ENCODE peak calls at places on chromosomes 12 and 14, in eight cellular contexts. V is PC-3, Q is GM12865, T is astrocyte of the spinal cord, R is pancreas, O is adrenal gland, H is psoas muscle, N is HFF-Myc. G is an unnamed sample.

GRCh38 chr14:66493750-66494149 is 7.6 kb downstream of the CCDC196 start:
- DNase-seq in N (no peak), Q (no peak), T (no peak), R (no peak), V (no peak), O (no peak), H (no peak), G (no peak)

GRCh38 chr12:17818931-17819330 is 271.1 kb downstream of the RERGL start:
- DNase-seq in N (no peak), O (no peak), V (no peak), T (no peak), R (no peak), Q (no peak), H (no peak), G (no peak)

GRCh38 chr14:75658957-75659356 is 1.7 kb downstream of the ERG28 start:
- DNase-seq in T (no peak), O (no peak), H (no peak), Q (no peak), V (no peak), R (no peak), N (no peak), G (no peak)

GRCh38 chr14:67517083-67517482 is 16.0 kb upstream of the PLEKHH1 start:
- DNase-seq in O (peak), Q (no peak), N (no peak), V (no peak), R (peak), H (no peak), T (peak), G (no peak)

GRCh38 chr12:106138646-106139421 is at the start of gene NUAK1:
- DNase-seq in V (peak), T (peak), O (peak), Q (no peak), N (no peak), H (peak), R (peak), G (no peak)

GRCh38 chr12:124809391-124809790 is 54.3 kb downstream of the SCARB1 start:
- DNase-seq in V (no peak), H (no peak), R (no peak), N (no peak), O (no peak), T (no peak), Q (no peak), G (no peak)

GRCh38 chr12:47818701-47819543 is 781 bp downstream of the HDAC7 start:
- DNase-seq in N (no peak), V (no peak), H (peak), O (peak), T (no peak), Q (peak), R (peak), G (no peak)

GRCh38 chr12:49049566-49050224 is 10.9 kb downstream of the KMT2D start:
- DNase-seq in R (no peak), Q (no peak), N (no peak), V (peak), T (peak), O (no peak), H (no peak), G (no peak)

GRCh38 chr14:104092931-104093365 is 7.4 kb downstream of the ASPG start:
- DNase-seq in Q (no peak), T (no peak), N (no peak), V (no peak), R (no peak), O (no peak), H (no peak), G (no peak)

GRCh38 chr12:12338528-12339168 is 11.4 kb downstream of the MANSC1 start:
- DNase-seq in O (no peak), R (no peak), N (no peak), Q (no peak), V (peak), H (no peak), T (peak), G (no peak)
- H3K4me3 ChIP-seq in O (no peak), R (no peak), N (no peak), Q (no peak), V (peak), H (no peak), T (no peak), G (no peak)

GRCh38 chr14:69183735-69184134 is 7.6 kb upstream of the EXD2 start:
- DNase-seq in N (no peak), O (no peak), V (no peak), T (peak), H (no peak), Q (no peak), R (no peak), G (no peak)
- H3K4me3 ChIP-seq in N (no peak), O (no peak), V (no peak), T (no peak), H (no peak), Q (no peak), R (no peak), G (no peak)

DNA sequence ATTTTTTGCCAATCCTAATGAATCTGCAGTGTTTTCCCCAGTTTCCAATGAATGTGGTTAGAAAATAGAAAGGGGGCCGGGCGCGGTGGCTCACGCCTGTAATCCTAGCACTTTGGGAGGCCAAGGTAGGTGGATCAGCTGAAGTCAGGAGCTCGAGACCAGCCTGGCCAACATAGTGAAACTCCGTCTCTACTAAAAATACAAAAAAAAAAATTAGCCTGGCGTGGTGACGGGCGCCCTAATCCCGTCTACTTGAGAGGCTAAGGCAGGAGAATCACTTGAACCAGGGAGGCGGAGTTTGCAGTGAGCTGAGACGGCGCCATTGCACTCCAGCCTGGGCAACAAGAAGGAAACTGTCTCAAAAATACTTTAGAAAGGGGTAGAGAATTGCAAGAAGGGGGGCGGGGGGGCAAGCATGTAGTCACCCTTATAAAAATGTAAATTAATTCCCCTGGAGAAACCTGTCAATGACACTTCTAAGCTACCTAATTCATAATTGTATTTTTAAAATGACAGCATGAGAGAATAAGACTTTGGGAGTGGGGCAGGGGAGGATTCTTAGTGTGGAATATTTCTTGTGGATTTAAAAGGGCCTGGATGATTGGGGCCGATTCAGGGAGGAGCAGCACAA is 1.7 kb downstream of the KLHDC2 start:
- DNase-seq in T (no peak), Q (no peak), O (no peak), V (no peak), H (no peak), N (no peak), R (no peak), G (no peak)
- H3K4me3 ChIP-seq in T (peak), Q (no peak), O (peak), V (peak), H (peak), N (peak), R (peak), G (no peak)

GRCh38 chr12:75483411-75483810 is 2.9 kb downstream of the GLIPR1 start:
- DNase-seq in O (no peak), H (no peak), Q (no peak), N (no peak), R (no peak), T (no peak), V (no peak), G (no peak)
- H3K4me3 ChIP-seq in O (no peak), H (peak), Q (peak), N (peak), R (no peak), T (peak), V (no peak), G (no peak)

GRCh38 chr12:86349196-86349595 is 93.0 kb upstream of the MGAT4C start:
- DNase-seq in Q (no peak), N (no peak), V (peak), T (no peak), H (no peak), R (no peak), O (no peak), G (no peak)
- H3K4me3 ChIP-seq in Q (no peak), N (no peak), V (no peak), T (no peak), H (no peak), R (no peak), O (no peak), G (no peak)

GRCh38 chr12:104435175-104435574 is 21.6 kb upstream of the CHST11 start:
- DNase-seq in R (no peak), N (no peak), O (no peak), T (no peak), H (no peak), Q (no peak), V (no peak), G (no peak)
- H3K4me3 ChIP-seq in R (no peak), N (no peak), O (no peak), T (no peak), H (no peak), Q (no peak), V (no peak), G (no peak)

G was measured in Jurkat, Clone E6-1.